ENCODE peak calls at places on chromosomes 11 and 22, in four cellular contexts. E is IMR-90, O is H9, F is mesendoderm. H is an unnamed sample. For H3K4me1, the result is how much of the 10 kb centered on the place peaks cover.

GRCh38 chr11:59158206-59159068 is 13.5 kb upstream of the DTX4 start:
- DNase-seq in E (peak), O (peak), F (peak), H (no peak)

GRCh38 chr11:10526974-10527918 is 13.7 kb downstream of the RNF141 start:
- DNase-seq in E (peak), O (no peak), F (no peak), H (no peak)

GRCh38 chr11:112085822-112086421 is 634 bp downstream of the TIMM8B start:
- DNase-seq in E (peak), O (no peak), F (peak), H (no peak)

GRCh38 chr22:39956932-39957664 is 3.1 kb upstream of the TMA7B start:
- DNase-seq in E (no peak), O (no peak), F (no peak), H (no peak)

GRCh38 chr22:42964994-42965699 is 49.8 kb downstream of the PACSIN2 start:
- DNase-seq in E (peak), O (peak), F (peak), H (no peak)

GRCh38 chr22:29331658-29332300 is 16.3 kb upstream of the RASL10A start:
- DNase-seq in E (no peak), O (no peak), F (no peak), H (no peak)

GRCh38 chr11:121814962-121815361 is 301.1 kb downstream of the BLID start:
- DNase-seq in E (peak), O (no peak), F (no peak), H (no peak)

GRCh38 chr11:127454856-127455255 is 454.3 kb upstream of the KIRREL3 start:
- DNase-seq in E (no peak), O (no peak), F (peak), H (no peak)

GRCh38 chr11:100562102-100562501 is 125.0 kb upstream of the ARHGAP42 start:
- DNase-seq in E (peak), O (no peak), F (no peak), H (no peak)

GRCh38 chr11:116930177-116930576 is 92.8 kb upstream of the APOA1 start:
- DNase-seq in E (peak), O (no peak), F (peak), H (no peak)

GRCh38 chr11:133531971-133532651 is at the start of gene OPCML:
- DNase-seq in E (no peak), O (peak), F (peak), H (no peak)

GRCh38 chr11:63710476-63711217 is 29.3 kb downstream of the RTN3 start:
- DNase-seq in E (peak), O (no peak), F (peak), H (no peak)

GRCh38 chr11:134669796-134670195 is 257.8 kb upstream of the B3GAT1 start:
- DNase-seq in E (no peak), O (no peak), F (no peak), H (no peak)

GRCh38 chr22:44574581-44575343 is 76.7 kb upstream of the RTL6 start:
- DNase-seq in E (no peak), O (no peak), F (no peak), H (no peak)

GRCh38 chr11:67504950-67505561 is at the start of gene PITPNM1:
- DNase-seq in E (peak), O (peak), F (peak), H (peak)

GRCh38 chr22:26550498-26551033 is 38.3 kb upstream of the TFIP11 start:
- DNase-seq in E (peak), O (no peak), F (peak), H (no peak)

DNA sequence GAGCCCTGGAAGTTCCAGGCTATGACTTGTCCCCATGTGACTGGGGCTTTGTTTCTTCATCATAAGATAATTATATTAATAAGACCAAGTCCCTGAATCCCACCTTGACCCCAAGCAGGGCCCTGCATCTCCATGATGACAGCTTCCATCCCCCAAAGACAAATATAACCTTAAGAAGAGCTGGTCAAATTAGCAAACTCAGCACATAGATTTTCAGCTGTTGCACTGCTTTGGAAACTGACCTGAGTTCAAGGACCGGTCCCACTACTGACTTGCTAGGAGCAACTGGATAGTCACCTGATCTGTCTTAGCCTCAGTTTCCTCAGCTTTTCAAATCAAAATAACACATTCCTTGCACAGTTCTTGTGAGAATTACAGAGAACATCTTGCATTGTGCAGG is 21.2 kb upstream of the TSKU start:
- DNase-seq in E (no peak), O (no peak), F (no peak), H (no peak)
- H3K4me1 ChIP-seq in E (under half), O (under half), F (under half), H (under half)

DNA sequence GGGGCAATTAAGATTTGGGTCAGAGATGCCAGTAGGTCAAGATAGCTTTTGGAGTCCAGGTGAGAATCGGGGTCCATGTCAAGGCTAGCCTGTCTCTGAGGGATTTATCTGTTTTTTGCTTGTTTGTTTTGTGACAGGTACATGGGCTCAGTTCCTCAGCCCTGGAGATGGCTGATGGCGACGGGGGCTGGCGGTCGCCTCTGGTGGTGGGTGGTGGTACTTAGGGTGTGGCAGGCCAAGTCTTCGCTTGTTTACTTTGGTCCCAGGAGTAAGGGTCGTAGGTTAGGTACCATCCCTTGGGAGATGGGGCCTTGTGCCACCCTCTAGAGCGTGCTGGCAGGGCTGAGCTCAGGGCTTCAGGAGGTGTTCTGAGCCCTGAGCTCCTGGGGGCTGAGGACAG is 4.7 kb downstream of the SLC25A45 start:
- DNase-seq in E (no peak), O (no peak), F (no peak), H (no peak)
- H2AK5ac ChIP-seq in E (peak), O (no peak), F (no peak), H (peak)

DNA sequence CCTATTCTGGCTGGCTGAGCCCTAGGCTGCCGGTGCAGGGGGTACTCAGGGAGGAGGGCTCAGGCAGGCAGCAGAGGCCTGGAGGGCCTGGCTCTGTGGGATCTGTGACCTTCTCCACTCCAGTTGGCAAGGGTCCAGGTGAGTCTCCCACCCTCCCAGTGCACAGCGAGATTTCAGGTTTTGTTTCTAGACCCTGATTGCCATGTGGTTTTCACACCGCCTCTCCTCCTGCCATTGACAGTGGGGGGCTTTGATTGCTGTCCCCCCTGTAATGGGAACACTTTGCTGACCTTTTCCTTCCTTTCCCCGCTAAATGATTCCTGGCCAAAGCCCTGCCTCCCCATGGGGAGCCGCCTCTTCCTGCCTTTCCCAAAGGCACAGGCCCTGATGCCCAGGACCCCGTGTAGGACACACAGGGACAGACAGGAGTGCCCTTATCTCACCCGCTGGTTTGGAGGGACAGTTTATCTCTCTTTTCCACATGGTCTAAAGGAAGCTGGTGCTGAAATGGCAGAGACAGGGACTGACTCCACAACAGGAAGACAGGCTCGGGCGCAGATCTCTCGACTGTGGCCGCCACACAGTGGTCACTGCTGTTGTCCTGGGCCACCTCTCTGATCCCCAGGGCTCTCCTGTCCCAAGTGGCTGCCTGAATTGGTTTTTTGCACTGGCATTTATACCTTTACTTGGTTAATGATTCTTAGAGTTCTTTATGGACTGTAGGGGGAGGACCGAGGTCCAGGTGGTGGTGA is 43.4 kb downstream of the BCR start:
- DNase-seq in E (no peak), O (no peak), F (peak), H (no peak)
- H3K4me1 ChIP-seq in E (under half), O (under half), F (under half), H (under half)

DNA sequence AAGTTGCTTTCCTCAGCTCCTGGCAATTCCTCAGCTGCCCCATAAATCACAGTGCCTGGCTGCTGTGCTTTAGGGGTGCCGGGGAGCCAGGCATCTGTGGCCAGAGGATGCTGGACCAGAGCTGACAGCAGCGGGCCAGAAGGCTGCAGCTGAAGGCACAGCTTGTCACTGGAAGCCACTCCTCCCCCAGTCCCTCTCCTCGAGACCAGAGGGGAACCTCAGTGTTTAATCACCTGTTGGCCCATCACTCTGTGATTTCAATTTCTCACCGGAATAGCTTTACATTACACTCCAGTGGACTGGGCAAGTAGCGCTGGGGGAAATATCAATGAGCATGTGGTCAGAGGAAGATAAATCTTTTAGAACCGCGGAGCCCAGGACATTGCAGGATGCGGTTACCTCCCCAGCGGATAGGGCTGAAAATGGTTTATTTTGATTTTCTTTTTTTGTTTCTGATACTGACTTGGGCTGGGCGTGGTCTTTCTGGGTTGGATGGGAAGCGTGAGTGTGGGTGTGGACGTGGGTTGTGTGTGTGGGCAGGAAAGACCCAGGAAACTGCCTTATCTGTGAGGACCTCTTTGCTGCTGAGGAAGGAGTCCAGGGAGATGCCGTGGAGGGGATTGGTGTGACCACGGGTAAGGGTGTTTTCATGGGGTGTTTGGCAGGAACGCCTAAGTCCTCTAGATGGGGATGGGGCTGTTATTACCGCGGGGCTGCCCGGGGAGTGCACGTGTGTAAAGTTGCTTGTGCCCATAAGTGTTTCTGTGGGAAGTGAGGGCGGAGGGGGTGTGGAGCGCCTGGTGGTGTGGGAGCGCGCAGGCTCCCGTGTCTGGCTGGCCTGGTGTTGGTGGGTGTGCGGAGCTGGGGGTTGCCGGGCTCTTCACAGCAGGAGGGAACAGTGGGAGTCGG is 4.0 kb downstream of the DAGLA start:
- DNase-seq in E (peak), O (peak), F (no peak), H (no peak)
- H2AK5ac ChIP-seq in E (no peak), O (no peak), F (no peak), H (no peak)

DNA sequence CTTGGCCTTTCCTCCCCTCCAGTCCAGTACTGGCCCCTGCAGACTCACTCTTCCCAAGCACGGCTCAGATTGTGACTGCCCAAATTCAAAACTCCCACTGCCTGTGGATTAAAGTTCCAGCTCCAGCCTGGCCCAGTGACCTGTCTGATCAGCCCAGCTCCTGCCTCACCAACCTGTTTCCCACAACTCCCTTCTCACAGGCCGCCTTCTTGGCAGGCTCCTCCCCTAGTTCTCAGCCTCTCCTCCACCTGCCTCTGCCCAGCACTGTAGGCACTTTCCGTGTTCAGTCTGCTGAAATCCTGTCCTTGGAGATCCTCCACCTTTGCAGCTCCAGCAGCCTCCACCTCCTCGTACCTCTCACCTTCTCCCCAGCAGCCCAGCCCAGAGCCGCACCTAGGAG is 68.6 kb downstream of the MICAL2 start:
- DNase-seq in E (no peak), O (no peak), F (no peak), H (no peak)
- H3K4me1 ChIP-seq in E (under half), O (under half), F (under half), H (under half)

DNA sequence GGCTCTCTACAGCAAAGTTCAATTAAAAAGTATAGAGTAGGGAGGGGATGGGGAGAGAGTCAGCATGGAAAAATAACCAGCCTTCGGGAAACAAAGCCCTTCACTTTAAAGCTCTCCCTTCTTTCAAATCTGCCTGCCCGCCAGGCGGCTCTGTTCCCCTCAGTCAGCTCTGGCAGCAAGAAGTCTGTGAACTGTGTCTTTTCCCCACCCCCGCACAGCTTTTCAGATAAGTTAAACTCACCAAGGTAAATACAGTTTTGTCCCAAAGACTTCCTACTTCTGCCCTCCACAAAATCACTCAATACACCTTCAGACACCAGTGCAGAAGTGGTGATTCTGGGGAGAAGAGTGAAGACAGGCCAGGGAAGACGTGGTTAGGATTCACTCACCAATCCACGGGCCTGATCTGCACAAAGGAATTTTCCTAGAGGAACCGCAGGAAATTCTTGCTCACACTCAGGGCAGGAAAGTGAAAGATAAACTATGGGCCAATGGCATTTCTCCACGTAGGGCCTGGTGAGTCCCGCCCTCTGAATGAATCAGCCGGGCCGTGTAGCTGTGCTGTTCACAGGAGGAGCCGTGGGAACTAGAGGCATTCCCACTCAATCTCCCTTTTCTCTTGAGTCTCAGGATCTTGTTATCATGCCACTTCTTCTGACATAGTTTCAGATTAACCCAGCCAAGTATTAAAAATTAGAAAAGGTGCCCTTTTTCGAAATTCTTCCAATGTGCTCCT is at the start of gene TRIM5:
- DNase-seq in E (peak), O (peak), F (peak), H (peak)
- H2AK5ac ChIP-seq in E (peak), O (no peak), F (no peak), H (no peak)